ENCODE peak calls at places on chromosome 22, in eight cellular contexts. N, S, Y, L, E, U, O and W are unnamed samples.

GRCh38 chr22:21684492-21685163 is 18.8 kb downstream of the PPIL2 start:
- DNase-seq in N (no peak), S (no peak), Y (no peak), L (no peak), E (no peak), U (no peak), O (no peak), W (no peak)

GRCh38 chr22:44928064-44928463 is 81.7 kb downstream of the PHF21B start:
- DNase-seq in N (no peak), S (no peak), Y (no peak), L (no peak), E (no peak), U (no peak), O (no peak), W (peak; percentile 34)

GRCh38 chr22:26610983-26611382 is 6.8 kb downstream of the CRYBB1 start:
- DNase-seq in N (no peak), S (peak; percentile 74), Y (no peak), L (no peak), E (no peak), U (no peak), O (no peak), W (no peak)

GRCh38 chr22:45680932-45681700 is 9.5 kb downstream of the ATXN10 start:
- DNase-seq in N (no peak), S (peak; percentile 84), Y (no peak), L (no peak), E (no peak), U (no peak), O (no peak), W (no peak)

GRCh38 chr22:45218974-45219373 is 21.7 kb downstream of the KIAA0930 start:
- DNase-seq in N (no peak), S (no peak), Y (no peak), L (no peak), E (no peak), U (no peak), O (no peak), W (no peak)

GRCh38 chr22:23580586-23581251 is 629 bp upstream of the IGLL1 start:
- DNase-seq in N (no peak), S (no peak), Y (no peak), L (no peak), E (no peak), U (no peak), O (no peak), W (no peak)

GRCh38 chr22:27212617-27213177 is 555.3 kb downstream of the MIAT start:
- DNase-seq in N (peak; percentile 96), S (peak; percentile 95), Y (peak; percentile 71), L (no peak), E (no peak), U (peak; percentile 92), O (peak; percentile 72), W (peak; percentile 54)

GRCh38 chr22:41935015-41935908 is 8.7 kb upstream of the TNFRSF13C start:
- DNase-seq in N (no peak), S (no peak), Y (no peak), L (no peak), E (no peak), U (no peak), O (no peak), W (peak; percentile 69)

GRCh38 chr22:40414306-40414705 is 43.9 kb downstream of the SGSM3 start:
- DNase-seq in N (no peak), S (peak; percentile 32), Y (no peak), L (no peak), E (no peak), U (no peak), O (no peak), W (no peak)

GRCh38 chr22:17712441-17712840 is 61.8 kb downstream of the BID start:
- DNase-seq in N (no peak), S (peak; percentile 43), Y (no peak), L (no peak), E (no peak), U (no peak), O (no peak), W (no peak)

GRCh38 chr22:23828800-23829680 is 9.8 kb downstream of the DERL3 start:
- DNase-seq in N (no peak), S (no peak), Y (peak; percentile 73), L (no peak), E (no peak), U (no peak), O (no peak), W (peak; percentile 71)

GRCh38 chr22:21945453-21946261 is 7.0 kb downstream of the PPM1F start:
- DNase-seq in N (no peak), S (no peak), Y (peak; percentile 50), L (no peak), E (no peak), U (no peak), O (no peak), W (no peak)

GRCh38 chr22:45468872-45469572 is 33.7 kb upstream of the FBLN1 start:
- DNase-seq in N (no peak), S (peak; percentile 78), Y (no peak), L (no peak), E (no peak), U (no peak), O (no peak), W (no peak)

GRCh38 chr22:23248583-23248982 is 68.3 kb downstream of the BCR start:
- DNase-seq in N (peak; percentile 19), S (peak; percentile 46), Y (peak; percentile 11), L (no peak), E (peak; percentile 57), U (no peak), O (no peak), W (no peak)

GRCh38 chr22:45008853-45009751 is 703 bp downstream of the PHF21B start:
- DNase-seq in N (no peak), S (peak; percentile 2), Y (peak; percentile 63), L (peak; percentile 22), E (no peak), U (no peak), O (no peak), W (no peak)

GRCh38 chr22:44080936-44081853 is 57.1 kb downstream of the PARVB start:
- DNase-seq in N (peak; percentile 63), S (peak; percentile 51), Y (peak; percentile 83), L (peak; percentile 77), E (no peak), U (peak; percentile 62), O (peak; percentile 92), W (peak; percentile 83)

GRCh38 chr22:31287818-31288495 is 4.3 kb downstream of the PIK3IP1 start:
- DNase-seq in N (no peak), S (no peak), Y (no peak), L (peak; percentile 61), E (no peak), U (no peak), O (no peak), W (no peak)

GRCh38 chr22:20026204-20026908 is 5.4 kb downstream of the TANGO2 start:
- DNase-seq in N (no peak), S (no peak), Y (peak; percentile 10), L (no peak), E (no peak), U (no peak), O (no peak), W (peak; percentile 2)

GRCh38 chr22:27804683-27805297 is 3.2 kb upstream of the MN1 start:
- DNase-seq in N (no peak), S (peak; percentile 58), Y (peak; percentile 87), L (peak; percentile 40), E (no peak), U (no peak), O (peak; percentile 77), W (peak; percentile 80)

GRCh38 chr22:32579533-32580220 is 105.1 kb downstream of the FBXO7 start:
- DNase-seq in N (peak; percentile 28), S (peak; percentile 88), Y (no peak), L (no peak), E (no peak), U (no peak), O (no peak), W (peak; percentile 57)

GRCh38 chr22:27801197-27801615 is 350 bp downstream of the MN1 start:
- DNase-seq in N (no peak), S (peak; percentile 30), Y (no peak), L (no peak), E (no peak), U (no peak), O (no peak), W (peak; percentile 63)